ENCODE peak calls at places on chromosomes 7 and 10, in seven cellular contexts. I, R, S, Z, N, W and K are unnamed samples.

GRCh38 chr10:28628184-28628893 is 49.0 kb upstream of the BAMBI start:
- DNase-seq in I (peak), R (peak), S (peak), Z (peak), N (peak), W (peak), K (peak)

GRCh38 chr10:52662255-52662654 is 110.3 kb downstream of the MBL2 start:
- DNase-seq in I (no peak), R (no peak), S (no peak), Z (no peak), N (no peak), W (no peak), K (no peak)

GRCh38 chr7:81873559-81873958 is 103.7 kb upstream of the HGF start:
- DNase-seq in I (no peak), R (no peak), S (no peak), Z (no peak), N (no peak), W (no peak), K (no peak)

GRCh38 chr10:47076949-47077348 is 165.7 kb downstream of the PTPN20 start:
- DNase-seq in I (no peak), R (peak), S (no peak), Z (no peak), N (no peak), W (peak), K (no peak)

GRCh38 chr10:47137311-47137851 is 162.6 kb upstream of the GDF10 start:
- DNase-seq in I (no peak), R (no peak), S (no peak), Z (peak), N (no peak), W (peak), K (no peak)

GRCh38 chr7:665751-666453 is 60.6 kb upstream of the DNAAF5 start:
- DNase-seq in I (peak), R (no peak), S (no peak), Z (no peak), N (no peak), W (no peak), K (no peak)

GRCh38 chr10:96395931-96396877 is 37.4 kb upstream of the OPALIN start:
- DNase-seq in I (peak), R (peak), S (peak), Z (no peak), N (peak), W (peak), K (peak)

GRCh38 chr7:55026086-55026790 is 7.4 kb downstream of the EGFR start:
- DNase-seq in I (no peak), R (no peak), S (no peak), Z (no peak), N (no peak), W (no peak), K (no peak)

GRCh38 chr7:35424869-35425495 is 171.1 kb upstream of the TBX20 start:
- DNase-seq in I (no peak), R (peak), S (peak), Z (peak), N (peak), W (peak), K (peak)

GRCh38 chr7:35386816-35387429 is 133.0 kb upstream of the TBX20 start:
- DNase-seq in I (no peak), R (no peak), S (no peak), Z (no peak), N (no peak), W (no peak), K (no peak)

GRCh38 chr7:149316606-149317005 is 54.6 kb downstream of the ZNF783 start:
- DNase-seq in I (no peak), R (no peak), S (no peak), Z (no peak), N (no peak), W (no peak), K (no peak)

GRCh38 chr7:1156782-1157535 is 3.0 kb downstream of the ZFAND2A start:
- DNase-seq in I (no peak), R (no peak), S (no peak), Z (no peak), N (no peak), W (peak), K (no peak)

GRCh38 chr7:151195616-151196450 is 8.8 kb upstream of the ASB10 start:
- DNase-seq in I (no peak), R (no peak), S (no peak), Z (no peak), N (no peak), W (no peak), K (no peak)

GRCh38 chr10:59922907-59923306 is 16.6 kb upstream of the CCDC6 start:
- DNase-seq in I (no peak), R (no peak), S (no peak), Z (no peak), N (no peak), W (no peak), K (no peak)

GRCh38 chr7:5001003-5001402 is 42.0 kb upstream of the MMD2 start:
- DNase-seq in I (no peak), R (no peak), S (no peak), Z (no peak), N (no peak), W (no peak), K (no peak)

GRCh38 chr7:141649137-141649864 is 52.7 kb downstream of the DENND11 start:
- DNase-seq in I (no peak), R (no peak), S (no peak), Z (no peak), N (peak), W (no peak), K (no peak)